ENCODE peak calls at places on chromosomes 7 and 10, in nine cellular contexts. I is AG08395, Y is AG09319, Z is tibial nerve, V is GM03348, P is MV-4-11, Q is NCI-H1694 treated with DMSO at 0.1 percent for 48 hours, F is GM23248, E is ovary. C is an unnamed sample.
A peak's percentile ranks its signal among the peaks of the same experiment; 100 is the strongest.

GRCh38 chr7:105007298-105007697 is 6.7 kb upstream of the KMT2E start:
- DNase-seq in I (no peak), Y (no peak), Z (no peak), V (no peak), P (no peak), Q (no peak), F (no peak), E (no peak), C (no peak)

GRCh38 chr7:50528266-50529092 is 36.7 kb downstream of the DDC start:
- DNase-seq in I (no peak), Y (no peak), Z (no peak), V (no peak), P (no peak), Q (no peak), F (no peak), E (no peak), C (no peak)

GRCh38 chr10:3740157-3740871 is 44.7 kb downstream of the KLF6 start:
- DNase-seq in I (peak; percentile 20), Y (no peak), Z (no peak), V (peak; percentile 65), P (no peak), Q (no peak), F (peak; percentile 93), E (no peak), C (peak; percentile 42)

GRCh38 chr7:89623018-89623672 is 531.1 kb upstream of the STEAP1 start:
- DNase-seq in I (peak; percentile 45), Y (peak; percentile 5), Z (no peak), V (peak; percentile 52), P (peak; percentile 39), Q (peak; percentile 47), F (peak; percentile 65), E (peak; percentile 14), C (peak; percentile 4)

GRCh38 chr10:99531026-99531695 is 1.6 kb upstream of the NKX2-3 start:
- DNase-seq in I (no peak), Y (no peak), Z (no peak), V (no peak), P (no peak), Q (no peak), F (no peak), E (no peak), C (no peak)

GRCh38 chr7:70178787-70179186 is 580.5 kb downstream of the AUTS2 start:
- DNase-seq in I (peak; percentile 66), Y (no peak), Z (no peak), V (peak; percentile 25), P (peak; percentile 44), Q (no peak), F (peak; percentile 89), E (no peak), C (no peak)

GRCh38 chr7:116591202-116592040 is 66.6 kb downstream of the CAV1 start:
- DNase-seq in I (peak; percentile 37), Y (no peak), Z (no peak), V (peak; percentile 29), P (no peak), Q (peak; percentile 8), F (peak; percentile 59), E (no peak), C (no peak)

GRCh38 chr10:92591550-92592140 is 1.3 kb upstream of the KIF11 start:
- DNase-seq in I (peak; percentile 90), Y (peak; percentile 84), Z (peak; percentile 84), V (peak; percentile 93), P (peak; percentile 88), Q (peak; percentile 71), F (peak; percentile 98), E (peak; percentile 91), C (peak; percentile 61)

GRCh38 chr7:149635561-149636329 is 137.6 kb downstream of the ZNF467 start:
- DNase-seq in I (no peak), Y (no peak), Z (no peak), V (no peak), P (no peak), Q (peak; percentile 15), F (no peak), E (no peak), C (no peak)

GRCh38 chr7:12967322-12967721 is 279.9 kb downstream of the ARL4A start:
- DNase-seq in I (no peak), Y (no peak), Z (no peak), V (no peak), P (no peak), Q (no peak), F (no peak), E (no peak), C (no peak)

GRCh38 chr7:76131872-76132271 is 69.8 kb upstream of the SRRM3 start:
- DNase-seq in I (no peak), Y (no peak), Z (no peak), V (no peak), P (no peak), Q (no peak), F (no peak), E (no peak), C (no peak)

GRCh38 chr7:76234282-76234584 is 32.5 kb downstream of the SRRM3 start:
- DNase-seq in I (no peak), Y (no peak), Z (no peak), V (no peak), P (no peak), Q (no peak), F (no peak), E (no peak), C (no peak)

GRCh38 chr10:76251773-76252617 is 820.6 kb downstream of the LRMDA start:
- DNase-seq in I (peak; percentile 84), Y (no peak), Z (no peak), V (peak; percentile 73), P (no peak), Q (no peak), F (peak; percentile 86), E (peak; percentile 83), C (peak; percentile 90)

GRCh38 chr7:157513682-157514081 is 176.9 kb downstream of the DNAJB6 start:
- DNase-seq in I (no peak), Y (no peak), Z (no peak), V (no peak), P (no peak), Q (no peak), F (no peak), E (no peak), C (no peak)

GRCh38 chr7:96303105-96303685 is 18.7 kb downstream of the SLC25A13 start:
- DNase-seq in I (no peak), Y (no peak), Z (no peak), V (no peak), P (no peak), Q (no peak), F (peak; percentile 19), E (no peak), C (no peak)

GRCh38 chr7:151244156-151244870 is 4.2 kb downstream of the SMARCD3 start:
- DNase-seq in I (peak; percentile 77), Y (no peak), Z (no peak), V (peak; percentile 81), P (peak; percentile 15), Q (peak; percentile 90), F (peak; percentile 68), E (peak; percentile 52), C (no peak)

GRCh38 chr7:38702002-38702535 is 70.9 kb upstream of the AMPH start:
- DNase-seq in I (no peak), Y (no peak), Z (no peak), V (no peak), P (no peak), Q (no peak), F (no peak), E (no peak), C (no peak)

GRCh38 chr7:18844735-18845134 is 272.7 kb downstream of the TWIST1 start:
- DNase-seq in I (no peak), Y (no peak), Z (no peak), V (no peak), P (no peak), Q (no peak), F (no peak), E (no peak), C (no peak)

GRCh38 chr10:61902448-61903183 is 1.1 kb downstream of the ARID5B start:
- DNase-seq in I (peak; percentile 40), Y (no peak), Z (peak; percentile 18), V (peak; percentile 63), P (peak; percentile 54), Q (peak; percentile 21), F (peak; percentile 77), E (peak; percentile 35), C (no peak)

GRCh38 chr7:2721842-2722241 is 33.8 kb downstream of the AMZ1 start:
- DNase-seq in I (no peak), Y (no peak), Z (no peak), V (no peak), P (no peak), Q (no peak), F (no peak), E (no peak), C (no peak)

GRCh38 chr7:130372402-130372801 is 7.9 kb upstream of the CPA1 start:
- DNase-seq in I (no peak), Y (no peak), Z (no peak), V (no peak), P (no peak), Q (no peak), F (no peak), E (no peak), C (no peak)

GRCh38 chr7:142636751-142637150 is 112.5 kb upstream of the PRSS1 start:
- DNase-seq in I (no peak), Y (no peak), Z (no peak), V (no peak), P (no peak), Q (no peak), F (no peak), E (no peak), C (no peak)

GRCh38 chr7:111532625-111533024 is 29.7 kb downstream of the IMMP2L start:
- DNase-seq in I (no peak), Y (no peak), Z (no peak), V (no peak), P (no peak), Q (peak; percentile 50), F (no peak), E (no peak), C (no peak)

GRCh38 chr10:44993226-44993921 is 7.3 kb upstream of the ZNF22 start:
- DNase-seq in I (no peak), Y (no peak), Z (no peak), V (no peak), P (no peak), Q (no peak), F (no peak), E (peak; percentile 21), C (no peak)

GRCh38 chr10:84994722-84995121 is 666.3 kb downstream of the CCSER2 start:
- DNase-seq in I (no peak), Y (no peak), Z (no peak), V (no peak), P (no peak), Q (no peak), F (no peak), E (no peak), C (no peak)

GRCh38 chr7:41051525-41051924 is 651.4 kb downstream of the INHBA start:
- DNase-seq in I (no peak), Y (no peak), Z (no peak), V (peak; percentile 33), P (no peak), Q (no peak), F (no peak), E (no peak), C (no peak)

GRCh38 chr10:95229724-95230627 is 35.9 kb downstream of the ACSM6 start:
- DNase-seq in I (peak; percentile 88), Y (peak; percentile 79), Z (no peak), V (peak; percentile 85), P (no peak), Q (no peak), F (peak; percentile 96), E (no peak), C (peak; percentile 99)

GRCh38 chr10:77675347-77675746 is 37.7 kb upstream of the KCNMA1 start:
- DNase-seq in I (no peak), Y (no peak), Z (no peak), V (no peak), P (peak; percentile 91), Q (no peak), F (no peak), E (no peak), C (no peak)

GRCh38 chr10:121323448-121323847 is 274.8 kb downstream of the FGFR2 start:
- DNase-seq in I (no peak), Y (no peak), Z (no peak), V (no peak), P (no peak), Q (no peak), F (no peak), E (no peak), C (no peak)

GRCh38 chr10:17950726-17951125 is 992 bp upstream of the SLC39A12 start:
- DNase-seq in I (no peak), Y (no peak), Z (no peak), V (no peak), P (no peak), Q (no peak), F (no peak), E (no peak), C (no peak)

GRCh38 chr10:44313706-44314307 is 71.1 kb downstream of the CXCL12 start:
- DNase-seq in I (no peak), Y (no peak), Z (no peak), V (no peak), P (no peak), Q (no peak), F (no peak), E (no peak), C (no peak)